ENCODE peak calls at places on chromosomes 11 and 22, in six cellular contexts. Q is body of pancreas; A is RWPE1; Y is CD4-positive, alpha-beta T cell; P is Panc1; S is pancreas. U is an unnamed sample.

GRCh38 chr11:124839051-124839971 is 25.9 kb upstream of the ROBO3 start:
- DNase-seq in A (no peak), Q (no peak), P (no peak), S (peak), Y (no peak), U (no peak)

GRCh38 chr11:7677071-7677470 is 3.8 kb upstream of the CYB5R2 start:
- DNase-seq in Y (no peak), P (no peak), Q (no peak), S (no peak), A (peak), U (no peak)

GRCh38 chr11:10379022-10379421 is 74.1 kb downstream of the ADM start:
- DNase-seq in P (no peak), A (peak), Q (no peak), Y (no peak), S (no peak), U (no peak)

GRCh38 chr11:22461626-22462025 is 123.4 kb downstream of the SLC17A6 start:
- DNase-seq in P (no peak), A (no peak), S (no peak), Y (no peak), Q (no peak), U (no peak)

GRCh38 chr11:44797051-44797450 is 70.3 kb downstream of the TSPAN18 start:
- DNase-seq in Q (no peak), Y (no peak), S (no peak), A (no peak), P (no peak), U (no peak)

GRCh38 chr11:40514124-40514523 is 945.3 kb downstream of the LRRC4C start:
- DNase-seq in P (no peak), Y (no peak), S (no peak), A (peak), Q (no peak), U (no peak)

GRCh38 chr11:15107730-15108515 is 6.8 kb upstream of the INSC start:
- DNase-seq in S (no peak), Y (no peak), A (no peak), P (no peak), Q (no peak), U (no peak)

GRCh38 chr11:88284306-88285057 is 53.1 kb downstream of the CTSC start:
- DNase-seq in Y (no peak), Q (no peak), S (no peak), A (no peak), P (no peak), U (no peak)

GRCh38 chr22:20432244-20432686 is 5.4 kb downstream of the SCARF2 start:
- DNase-seq in A (no peak), S (no peak), Y (no peak), P (no peak), Q (no peak), U (no peak)

GRCh38 chr11:106327134-106327533 is 249.7 kb downstream of the AASDHPPT start:
- DNase-seq in Q (no peak), P (no peak), Y (no peak), A (no peak), S (no peak), U (no peak)

GRCh38 chr11:127003260-127003981 is 2.9 kb upstream of the KIRREL3 start:
- DNase-seq in S (peak), A (no peak), P (no peak), Q (peak), Y (no peak), U (no peak)

GRCh38 chr11:127059286-127060200 is 59.0 kb upstream of the KIRREL3 start:
- DNase-seq in A (no peak), Q (no peak), Y (no peak), S (no peak), P (no peak), U (no peak)

GRCh38 chr22:24521791-24522245 is 26.7 kb downstream of the UPB1 start:
- DNase-seq in Y (peak), Q (peak), S (peak), A (peak), P (peak), U (no peak)

GRCh38 chr22:26430600-26430999 is 1.5 kb downstream of the ASPHD2 start:
- DNase-seq in S (no peak), P (no peak), A (no peak), Y (no peak), Q (no peak), U (no peak)

GRCh38 chr11:82733444-82734119 is at the start of gene FAM181B:
- DNase-seq in Y (no peak), S (peak), Q (peak), P (no peak), A (peak), U (no peak)

GRCh38 chr11:125724125-125724524 is 22.0 kb upstream of the PATE1 start:
- DNase-seq in Y (no peak), Q (no peak), P (no peak), S (no peak), A (no peak), U (no peak)

GRCh38 chr11:86672007-86672621 is at the start of gene ME3:
- DNase-seq in S (peak), A (peak), P (no peak), Y (peak), Q (peak), U (peak)

GRCh38 chr11:1983601-1983961 is 14.1 kb downstream of the H19 start:
- DNase-seq in Q (peak), S (peak), P (no peak), A (no peak), Y (no peak), U (peak)

GRCh38 chr11:129109701-129110100 is 82.4 kb downstream of the ARHGAP32 start:
- DNase-seq in A (no peak), Y (no peak), P (no peak), Q (no peak), S (no peak), U (no peak)

GRCh38 chr22:39429916-39430575 is 26.8 kb upstream of the MGAT3 start:
- DNase-seq in Y (no peak), S (peak), P (no peak), Q (no peak), A (no peak), U (no peak)

GRCh38 chr11:95451682-95452081 is 220.7 kb upstream of the SESN3 start:
- DNase-seq in Y (no peak), Q (no peak), S (no peak), A (peak), P (no peak), U (no peak)

GRCh38 chr22:21941921-21942320 is 10.7 kb downstream of the PPM1F start:
- DNase-seq in S (no peak), P (no peak), Y (no peak), Q (no peak), A (no peak), U (no peak)

GRCh38 chr22:42939941-42940653 is 74.9 kb downstream of the PACSIN2 start:
- DNase-seq in Y (no peak), A (peak), Q (peak), P (peak), S (peak), U (no peak)

GRCh38 chr11:47466701-47467250 is 17.8 kb upstream of the RAPSN start:
- DNase-seq in S (peak), Q (peak), Y (no peak), A (no peak), P (no peak), U (no peak)

GRCh38 chr11:126482586-126483108 is 127.2 kb downstream of the ST3GAL4 start:
- DNase-seq in Y (no peak), A (no peak), Q (no peak), S (no peak), P (no peak), U (no peak)

GRCh38 chr11:45859661-45860140 is 12.4 kb downstream of the CRY2 start:
- DNase-seq in S (peak), Y (no peak), A (peak), P (no peak), Q (peak), U (peak)
- TF ChIP-seq CTCF in S (no peak), Y (no peak), A (no peak), P (no peak), Q (no peak), U (no peak)

GRCh38 chr22:36302439-36303114 is 49.6 kb downstream of the APOL1 start:
- DNase-seq in P (no peak), Q (no peak), A (no peak), Y (no peak), S (peak), U (no peak)

GRCh38 chr22:36303874-36304273 is 50.9 kb downstream of the APOL1 start:
- DNase-seq in A (no peak), Q (no peak), Y (no peak), P (no peak), S (peak), U (no peak)

GRCh38 chr22:36304429-36304828 is 51.5 kb downstream of the APOL1 start:
- DNase-seq in S (peak), P (no peak), Q (no peak), A (no peak), Y (no peak), U (no peak)

GRCh38 chr22:36301851-36302250 is 48.9 kb downstream of the APOL1 start:
- DNase-seq in Y (no peak), S (no peak), A (no peak), Q (no peak), P (no peak), U (no peak)

GRCh38 chr22:36303115-36303467 is 50.2 kb downstream of the APOL1 start:
- DNase-seq in Q (no peak), A (no peak), Y (no peak), P (no peak), S (peak), U (no peak)
- H3K27ac ChIP-seq in Q (no peak), A (peak), Y (no peak), P (peak), S (no peak), U (no peak)

GRCh38 chr22:44968736-44969135 is 41.1 kb downstream of the PHF21B start:
- DNase-seq in S (no peak), P (no peak), A (no peak), Y (no peak), Q (no peak), U (no peak)
- TF ChIP-seq CTCF in S (no peak), P (no peak), A (no peak), Y (no peak), Q (no peak), U (no peak)

GRCh38 chr22:37636186-37636948 is 3.1 kb upstream of the SH3BP1 start:
- DNase-seq in S (no peak), P (no peak), A (no peak), Q (no peak), Y (no peak), U (no peak)

GRCh38 chr22:37635157-37635556 is 4.3 kb upstream of the SH3BP1 start:
- DNase-seq in A (no peak), P (no peak), S (no peak), Y (no peak), Q (no peak), U (no peak)

GRCh38 chr22:37639070-37639760 is at the start of gene SH3BP1:
- DNase-seq in Y (peak), Q (peak), P (no peak), A (no peak), S (no peak), U (no peak)

GRCh38 chr22:37638351-37639069 is 959 bp upstream of the SH3BP1 start:
- DNase-seq in P (no peak), S (no peak), Y (peak), Q (no peak), A (no peak), U (no peak)

DNA sequence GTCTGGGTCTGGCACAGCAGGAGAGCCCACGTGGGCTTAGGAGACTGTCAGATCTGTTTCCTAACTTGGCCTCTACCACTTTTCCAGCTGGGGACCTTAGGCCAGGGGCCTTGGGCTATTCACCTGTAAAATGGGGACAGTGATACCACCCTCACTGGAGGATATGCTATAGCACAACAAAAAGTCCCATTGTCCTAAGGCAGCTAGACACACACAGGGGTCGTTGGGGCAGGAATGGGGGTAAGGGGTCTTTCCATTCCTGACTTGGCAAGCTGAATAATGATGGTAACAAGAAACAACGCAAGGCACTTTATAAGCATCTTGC is 2.6 kb upstream of the SH3BP1 start:
- DNase-seq in S (no peak), A (no peak), P (no peak), Y (no peak), Q (no peak), U (no peak)
- H3K27ac ChIP-seq in S (no peak), A (peak), P (no peak), Y (peak), Q (no peak), U (no peak)

GRCh38 chr11:63871962-63872832 is 33.3 kb downstream of the MARK2 start:
- DNase-seq in Q (peak), A (peak), S (peak), P (peak), Y (peak), U (peak)
- TF ChIP-seq CTCF in Q (peak), A (no peak), S (peak), P (no peak), Y (no peak), U (peak)

U was measured in right atrium auricular region.